ENCODE peak calls at places on chromosomes 3 and 15, in six cellular contexts. I is mucosa of descending colon, V is H7, H is NT2/D1, U is MM.1S, P is ovary. X is an unnamed sample.
A peak's percentile ranks its signal among the peaks of the same experiment; 100 is the strongest.

GRCh38 chr15:58203537-58203936 is 65.4 kb downstream of the AQP9 start:
- DNase-seq in I (no peak), V (no peak), H (no peak), U (no peak), P (no peak), X (no peak)

GRCh38 chr3:56914646-56915045 is 112.9 kb upstream of the ARHGEF3 start:
- DNase-seq in I (no peak), V (no peak), H (no peak), U (peak; percentile 21), P (no peak), X (no peak)

GRCh38 chr3:83092521-83093221 is 1331.2 kb upstream of the GBE1 start:
- DNase-seq in I (no peak), V (no peak), H (no peak), U (no peak), P (no peak), X (no peak)

GRCh38 chr3:43773273-43774104 is 82.8 kb downstream of the ABHD5 start:
- DNase-seq in I (no peak), V (peak; percentile 54), H (no peak), U (no peak), P (no peak), X (no peak)

GRCh38 chr15:77002436-77002835 is 7.5 kb downstream of the PSTPIP1 start:
- DNase-seq in I (peak; percentile 26), V (no peak), H (no peak), U (no peak), P (no peak), X (no peak)

GRCh38 chr3:25037049-25037547 is 391.0 kb upstream of the RARB start:
- DNase-seq in I (no peak), V (no peak), H (no peak), U (no peak), P (no peak), X (no peak)

GRCh38 chr15:75508741-75509532 is 57.4 kb upstream of the SIN3A start:
- DNase-seq in I (no peak), V (peak; percentile 43), H (no peak), U (peak; percentile 28), P (no peak), X (peak; percentile 44)

GRCh38 chr3:159892171-159892791 is 96.4 kb upstream of the IL12A start:
- DNase-seq in I (no peak), V (no peak), H (no peak), U (no peak), P (no peak), X (no peak)

GRCh38 chr15:88974392-88974791 is 61.2 kb upstream of the MFGE8 start:
- DNase-seq in I (no peak), V (no peak), H (no peak), U (no peak), P (no peak), X (no peak)

GRCh38 chr3:172316758-172317157 is 131.5 kb downstream of the GHSR start:
- DNase-seq in I (no peak), V (no peak), H (no peak), U (no peak), P (peak; percentile 61), X (no peak)
- H3K36me3 ChIP-seq in I (no peaks in the 10 kb centered on the region), V (peaks cover 9% of the 10 kb centered on the region), H (peaks cover 37% of the 10 kb centered on the region), U (peaks cover 8% of the 10 kb centered on the region), P (no peaks in the 10 kb centered on the region), X (no peaks in the 10 kb centered on the region)

GRCh38 chr3:9622438-9622837 is 26.9 kb upstream of the MTMR14 start:
- DNase-seq in I (no peak), V (no peak), H (peak; percentile 9), U (no peak), P (no peak), X (peak; percentile 74)

GRCh38 chr3:9627901-9628633 is 21.2 kb upstream of the MTMR14 start:
- DNase-seq in I (no peak), V (no peak), H (no peak), U (no peak), P (no peak), X (no peak)

GRCh38 chr3:9619180-9619579 is 30.1 kb upstream of the MTMR14 start:
- DNase-seq in I (no peak), V (no peak), H (no peak), U (no peak), P (no peak), X (no peak)

GRCh38 chr3:9625656-9626055 is 23.6 kb upstream of the MTMR14 start:
- DNase-seq in I (no peak), V (no peak), H (no peak), U (no peak), P (no peak), X (no peak)

GRCh38 chr3:9623148-9623547 is 26.2 kb upstream of the MTMR14 start:
- DNase-seq in I (no peak), V (no peak), H (no peak), U (no peak), P (no peak), X (no peak)
- H3K36me3 ChIP-seq in I (no peaks in the 10 kb centered on the region), V (no peaks in the 10 kb centered on the region), H (no peaks in the 10 kb centered on the region), U (no peaks in the 10 kb centered on the region), P (no peaks in the 10 kb centered on the region), X (no peaks in the 10 kb centered on the region)

GRCh38 chr3:47590212-47590611 is 11.5 kb upstream of the CSPG5 start:
- DNase-seq in I (no peak), V (no peak), H (no peak), U (no peak), P (no peak), X (no peak)
- H3K36me3 ChIP-seq in I (no peaks in the 10 kb centered on the region), V (peaks cover 28% of the 10 kb centered on the region), H (peaks cover 59% of the 10 kb centered on the region), U (no peaks in the 10 kb centered on the region), P (no peaks in the 10 kb centered on the region), X (peaks cover 55% of the 10 kb centered on the region)

DNA sequence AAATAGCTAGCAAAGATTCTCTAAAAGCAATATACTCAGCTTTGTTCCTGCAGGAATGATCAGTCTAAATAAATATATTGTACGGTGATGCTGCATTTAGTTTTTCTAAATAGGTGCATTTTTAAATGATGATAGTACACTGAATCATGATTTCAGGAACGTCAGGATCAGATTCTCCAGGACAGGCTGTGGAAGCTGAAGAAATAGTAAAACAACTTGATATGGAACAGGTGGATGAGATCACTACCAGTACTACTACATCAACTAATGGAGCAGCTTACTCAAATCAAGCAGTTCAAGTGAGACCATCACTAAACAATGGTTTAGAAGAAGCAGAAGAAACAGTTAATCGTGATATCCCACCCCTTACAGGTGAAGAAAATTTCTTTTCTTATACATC is 46.3 kb upstream of the EIF3J start:
- DNase-seq in I (no peak), V (no peak), H (no peak), U (no peak), P (no peak), X (no peak)
- H3K36me3 ChIP-seq in I (no peaks in the 10 kb centered on the region), V (peaks cover 8% of the 10 kb centered on the region), H (peaks cover 40% of the 10 kb centered on the region), U (peaks cover 12% of the 10 kb centered on the region), P (no peaks in the 10 kb centered on the region), X (peaks cover 57% of the 10 kb centered on the region)

GRCh38 chr15:40775007-40775406 is 5.2 kb downstream of the C15orf62 start:
- DNase-seq in I (no peak), V (no peak), H (no peak), U (no peak), P (no peak), X (no peak)
- H3K36me3 ChIP-seq in I (peaks cover 7% of the 10 kb centered on the region), V (peaks cover 21% of the 10 kb centered on the region), H (peaks cover 76% of the 10 kb centered on the region), U (no peaks in the 10 kb centered on the region), P (no peaks in the 10 kb centered on the region), X (peaks cover 45% of the 10 kb centered on the region)

X was measured in HAP-1.